ENCODE peak calls at places on chromosomes 7 and 10, in six cellular contexts. One of them, this sample, is unnamed.

GRCh38 chr10:26211781-26212444 is 4.7 kb upstream of the GAD2 start:
- DNase-seq in B cell: no peak
- DNase-seq in T-helper 9 cell: no peak
- DNase-seq in cardiac fibroblast: no peak
- DNase-seq in MCF 10A: no peak
- DNase-seq in stimulated activated CD4-positive, alpha-beta T cell treated with anti-CD3 and anti-CD28 coated beads, Interleukin-1b, Interleukin-23, amount 100 ng/mL, for 4 hours: no peak
- DNase-seq in this sample: no peak

GRCh38 chr10:78371118-78371517 is 337.5 kb downstream of the RPS24 start:
- DNase-seq in B cell: no peak
- DNase-seq in cardiac fibroblast: no peak
- DNase-seq in T-helper 9 cell: no peak
- DNase-seq in MCF 10A: no peak
- DNase-seq in stimulated activated CD4-positive, alpha-beta T cell treated with anti-CD3 and anti-CD28 coated beads, Interleukin-1b, Interleukin-23, amount 100 ng/mL, for 4 hours: no peak
- DNase-seq in this sample: no peak

GRCh38 chr10:73625004-73625883 is 16.0 kb downstream of the MYOZ1 start:
- DNase-seq in MCF 10A: peak; percentile 65
- DNase-seq in cardiac fibroblast: peak; percentile 27
- DNase-seq in B cell: no peak
- DNase-seq in stimulated activated CD4-positive, alpha-beta T cell treated with anti-CD3 and anti-CD28 coated beads, Interleukin-1b, Interleukin-23, amount 100 ng/mL, for 4 hours: no peak
- DNase-seq in T-helper 9 cell: peak; percentile 8
- DNase-seq in this sample: peak; percentile 56

GRCh38 chr10:102410427-102411073 is 8.0 kb downstream of the PSD start:
- DNase-seq in stimulated activated CD4-positive, alpha-beta T cell treated with anti-CD3 and anti-CD28 coated beads, Interleukin-1b, Interleukin-23, amount 100 ng/mL, for 4 hours: peak; percentile 64
- DNase-seq in cardiac fibroblast: no peak
- DNase-seq in B cell: peak; percentile 50
- DNase-seq in MCF 10A: no peak
- DNase-seq in T-helper 9 cell: no peak
- DNase-seq in this sample: peak; percentile 77

GRCh38 chr7:4202954-4203353 is 479.1 kb upstream of the FOXK1 start:
- DNase-seq in cardiac fibroblast: no peak
- DNase-seq in MCF 10A: no peak
- DNase-seq in B cell: no peak
- DNase-seq in T-helper 9 cell: no peak
- DNase-seq in stimulated activated CD4-positive, alpha-beta T cell treated with anti-CD3 and anti-CD28 coated beads, Interleukin-1b, Interleukin-23, amount 100 ng/mL, for 4 hours: no peak
- DNase-seq in this sample: no peak

GRCh38 chr7:129606801-129607200 is 4.7 kb upstream of the NRF1 start:
- DNase-seq in T-helper 9 cell: no peak
- DNase-seq in MCF 10A: no peak
- DNase-seq in stimulated activated CD4-positive, alpha-beta T cell treated with anti-CD3 and anti-CD28 coated beads, Interleukin-1b, Interleukin-23, amount 100 ng/mL, for 4 hours: no peak
- DNase-seq in B cell: peak; percentile 70
- DNase-seq in cardiac fibroblast: no peak
- DNase-seq in this sample: no peak

GRCh38 chr10:117170244-117170643 is 27.0 kb upstream of the KCNK18 start:
- DNase-seq in T-helper 9 cell: no peak
- DNase-seq in B cell: no peak
- DNase-seq in MCF 10A: no peak
- DNase-seq in cardiac fibroblast: no peak
- DNase-seq in stimulated activated CD4-positive, alpha-beta T cell treated with anti-CD3 and anti-CD28 coated beads, Interleukin-1b, Interleukin-23, amount 100 ng/mL, for 4 hours: no peak
- DNase-seq in this sample: no peak

GRCh38 chr7:46145412-46145811 is 224.3 kb upstream of the IGFBP3 start:
- DNase-seq in MCF 10A: peak; percentile 89
- DNase-seq in cardiac fibroblast: peak; percentile 99
- DNase-seq in T-helper 9 cell: no peak
- DNase-seq in B cell: no peak
- DNase-seq in stimulated activated CD4-positive, alpha-beta T cell treated with anti-CD3 and anti-CD28 coated beads, Interleukin-1b, Interleukin-23, amount 100 ng/mL, for 4 hours: no peak
- DNase-seq in this sample: no peak

GRCh38 chr7:47444376-47445098 is 137.4 kb downstream of the TNS3 start:
- DNase-seq in MCF 10A: peak; percentile 38
- DNase-seq in B cell: peak; percentile 35
- DNase-seq in T-helper 9 cell: no peak
- DNase-seq in stimulated activated CD4-positive, alpha-beta T cell treated with anti-CD3 and anti-CD28 coated beads, Interleukin-1b, Interleukin-23, amount 100 ng/mL, for 4 hours: no peak
- DNase-seq in cardiac fibroblast: peak; percentile 55
- DNase-seq in this sample: no peak

GRCh38 chr7:26709210-26709990 is 155.0 kb downstream of the SKAP2 start:
- DNase-seq in stimulated activated CD4-positive, alpha-beta T cell treated with anti-CD3 and anti-CD28 coated beads, Interleukin-1b, Interleukin-23, amount 100 ng/mL, for 4 hours: no peak
- DNase-seq in T-helper 9 cell: no peak
- DNase-seq in MCF 10A: no peak
- DNase-seq in cardiac fibroblast: no peak
- DNase-seq in B cell: no peak
- DNase-seq in this sample: no peak

GRCh38 chr7:112398534-112398933 is 51.7 kb upstream of the IFRD1 start:
- DNase-seq in T-helper 9 cell: peak; percentile 6
- DNase-seq in B cell: no peak
- DNase-seq in cardiac fibroblast: no peak
- DNase-seq in stimulated activated CD4-positive, alpha-beta T cell treated with anti-CD3 and anti-CD28 coated beads, Interleukin-1b, Interleukin-23, amount 100 ng/mL, for 4 hours: no peak
- DNase-seq in MCF 10A: no peak
- DNase-seq in this sample: no peak

GRCh38 chr10:90418869-90419652 is 438.8 kb downstream of the HTR7 start:
- DNase-seq in T-helper 9 cell: no peak
- DNase-seq in stimulated activated CD4-positive, alpha-beta T cell treated with anti-CD3 and anti-CD28 coated beads, Interleukin-1b, Interleukin-23, amount 100 ng/mL, for 4 hours: no peak
- DNase-seq in MCF 10A: peak; percentile 87
- DNase-seq in cardiac fibroblast: peak; percentile 97
- DNase-seq in B cell: no peak
- DNase-seq in this sample: no peak

This sample was measured in mesothelial cell of epicardium.